ENCODE peak calls at places on chromosomes 12 and 14, in six cellular contexts. M, O, W, Q, K and X are unnamed samples.

GRCh38 chr12:96241484-96242256 is 47.5 kb downstream of the ELK3 start:
- DNase-seq in M (peak; percentile 80), W (peak; percentile 58), Q (peak; percentile 31), K (no peak), O (peak; percentile 52), X (no peak)

GRCh38 chr12:70364695-70365397 is 1.2 kb upstream of the KCNMB4 start:
- DNase-seq in K (no peak), W (no peak), O (peak; percentile 14), M (no peak), Q (peak; percentile 19), X (no peak)

GRCh38 chr12:3972576-3972975 is 99.4 kb upstream of the PARP11 start:
- DNase-seq in O (no peak), Q (no peak), W (no peak), K (no peak), M (no peak), X (no peak)

GRCh38 chr12:1443421-1444141 is 150.8 kb downstream of the FBXL14 start:
- DNase-seq in O (no peak), M (peak; percentile 96), K (no peak), Q (no peak), W (no peak), X (no peak)

GRCh38 chr12:94644622-94645021 is 5.7 kb downstream of the TMCC3 start:
- DNase-seq in M (peak; percentile 88), O (peak; percentile 78), W (no peak), K (peak; percentile 65), Q (no peak), X (no peak)

GRCh38 chr12:95582230-95583058 is 31.2 kb upstream of the USP44 start:
- DNase-seq in W (no peak), K (peak; percentile 38), M (peak; percentile 29), Q (peak; percentile 75), O (peak; percentile 86), X (no peak)

GRCh38 chr12:95608252-95609033 is 57.2 kb upstream of the USP44 start:
- DNase-seq in W (peak; percentile 58), O (peak; percentile 91), M (peak; percentile 95), K (peak; percentile 63), Q (peak; percentile 74), X (no peak)

GRCh38 chr12:58081488-58081887 is 140.1 kb downstream of the ATP23 start:
- DNase-seq in M (no peak), W (no peak), O (no peak), K (no peak), Q (no peak), X (no peak)

GRCh38 chr14:76904740-76905569 is 78.7 kb downstream of the LRRC74A start:
- DNase-seq in M (peak; percentile 95), W (no peak), Q (peak; percentile 99), O (peak; percentile 64), K (peak; percentile 96), X (no peak)

GRCh38 chr14:93970589-93970966 is 5.8 kb downstream of the ASB2 start:
- DNase-seq in Q (peak; percentile 37), W (no peak), O (no peak), K (peak; percentile 38), M (no peak), X (no peak)

GRCh38 chr14:99163446-99163845 is 108.6 kb downstream of the BCL11B start:
- DNase-seq in W (no peak), O (no peak), M (no peak), K (no peak), Q (no peak), X (no peak)

GRCh38 chr12:69240625-69240984 is 1.2 kb downstream of the CPSF6 start:
- DNase-seq in Q (peak; percentile 25), O (peak; percentile 14), W (no peak), M (peak; percentile 22), K (peak; percentile 19), X (no peak)

GRCh38 chr14:76274324-76274723 is 101.6 kb upstream of the ESRRB start:
- DNase-seq in O (no peak), M (no peak), K (no peak), W (no peak), Q (no peak), X (no peak)

GRCh38 chr14:59897757-59898383 is 22.1 kb upstream of the LRRC9 start:
- DNase-seq in K (peak; percentile 27), M (peak; percentile 6), O (peak; percentile 29), Q (peak; percentile 40), W (peak; percentile 6), X (peak; percentile 26)

GRCh38 chr12:103821773-103822172 is 19.3 kb downstream of the NT5DC3 start:
- DNase-seq in W (no peak), K (no peak), M (peak; percentile 47), O (no peak), Q (no peak), X (no peak)

GRCh38 chr12:88308825-88309224 is 166.7 kb downstream of the TMTC3 start:
- DNase-seq in Q (peak; percentile 29), M (peak; percentile 93), O (peak; percentile 65), K (peak; percentile 9), W (no peak), X (no peak)

GRCh38 chr12:106601031-106601430 is 18.2 kb downstream of the RFX4 start:
- DNase-seq in Q (no peak), W (no peak), M (no peak), O (no peak), K (no peak), X (no peak)

GRCh38 chr12:8870591-8870990 is 43.7 kb upstream of the PHC1 start:
- DNase-seq in K (no peak), W (no peak), Q (no peak), O (no peak), M (no peak), X (no peak)

GRCh38 chr12:49358548-49359141 is 8.6 kb upstream of the SPATS2 start:
- DNase-seq in K (no peak), Q (peak; percentile 84), M (peak; percentile 42), W (no peak), O (peak; percentile 82), X (no peak)

GRCh38 chr12:10235761-10236631 is 23.3 kb downstream of the GABARAPL1 start:
- DNase-seq in O (peak; percentile 55), M (peak; percentile 25), Q (peak; percentile 56), K (peak; percentile 47), W (no peak), X (no peak)

GRCh38 chr12:91413591-91413990 is 231.0 kb upstream of the DCN start:
- DNase-seq in Q (peak; percentile 31), W (no peak), O (no peak), M (peak; percentile 64), K (peak; percentile 66), X (no peak)

GRCh38 chr14:52351191-52351560 is 37.1 kb downstream of the PTGER2 start:
- DNase-seq in M (peak; percentile 75), Q (no peak), O (no peak), W (no peak), K (no peak), X (no peak)

GRCh38 chr12:64946132-64946829 is 121.8 kb downstream of the TBC1D30 start:
- DNase-seq in M (peak; percentile 55), W (peak; percentile 49), K (no peak), O (peak; percentile 97), Q (no peak), X (peak; percentile 87)

DNA sequence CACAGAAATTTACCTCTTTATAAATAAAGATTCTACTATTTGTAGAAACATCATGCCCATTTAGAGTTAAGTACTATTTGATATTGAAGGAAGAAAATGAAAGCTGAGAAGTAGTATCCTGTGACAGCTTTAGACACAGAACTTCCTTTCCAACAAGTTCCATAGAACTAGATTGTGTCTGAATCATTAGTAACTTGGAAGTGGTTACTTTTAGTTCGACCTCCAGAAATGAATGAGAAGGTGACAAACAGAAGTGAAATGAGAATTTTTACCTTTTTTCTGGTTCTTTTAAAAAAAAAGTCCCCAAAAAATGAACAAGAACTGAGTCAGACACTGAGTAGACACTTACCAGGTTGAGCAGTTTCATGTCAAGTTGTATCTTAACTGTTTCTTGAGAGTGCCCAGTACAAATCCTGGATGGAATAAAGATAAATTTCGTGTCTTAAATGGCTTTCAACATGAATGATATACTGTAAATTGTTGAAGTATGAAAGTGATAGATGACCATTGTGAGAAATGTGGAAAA is 3.1 kb downstream of the ATP6V0A2 start:
- DNase-seq in O (no peak), M (no peak), K (no peak), Q (no peak), W (no peak), X (no peak)
- H3K27ac ChIP-seq in O (no peak overlapping the region), M (no peak overlapping the region), K (no peak overlapping the region), Q (no peak overlapping the region), W (no peak overlapping the region), X (no peak overlapping the region)

GRCh38 chr14:75238728-75239455 is 39.7 kb upstream of the FOS start:
- DNase-seq in M (no peak), W (no peak), O (no peak), Q (peak; percentile 17), K (no peak), X (no peak)
- H3K27ac ChIP-seq in M (no peak overlapping the region), W (peak overlapping the region; percentile 79), O (no peak overlapping the region), Q (peak overlapping the region; percentile 30), K (peak overlapping the region; percentile 12), X (peak overlapping the region; percentile 76)

GRCh38 chr12:46361667-46362034 is 10.9 kb downstream of the SLC38A2 start:
- DNase-seq in Q (no peak), M (no peak), K (no peak), O (no peak), W (no peak), X (no peak)
- H3K27ac ChIP-seq in Q (no peak overlapping the region), M (no peak overlapping the region), K (no peak overlapping the region), O (no peak overlapping the region), W (no peak overlapping the region), X (no peak overlapping the region)

DNA sequence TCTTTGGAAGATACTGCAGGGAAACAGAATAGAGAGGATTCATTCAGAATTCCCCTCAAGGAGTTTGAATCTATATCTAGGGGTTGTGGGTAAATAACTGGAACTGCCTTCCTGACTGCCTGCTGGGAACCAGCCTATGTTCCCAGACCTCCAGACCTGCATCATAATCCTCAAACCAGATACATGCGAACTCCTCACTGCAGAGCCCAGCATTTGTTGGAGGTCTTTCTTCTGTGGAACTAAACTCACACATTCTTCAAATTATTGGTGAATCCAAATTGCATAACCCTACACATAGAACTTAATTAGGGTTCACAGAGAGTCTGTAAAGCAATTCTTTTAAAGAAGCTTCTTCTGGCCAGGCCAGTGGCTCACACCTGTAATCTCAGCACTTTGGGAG is 40.9 kb downstream of the GPR19 start:
- DNase-seq in W (no peak), O (no peak), K (no peak), Q (no peak), M (no peak), X (no peak)
- H3K27ac ChIP-seq in W (no peak overlapping the region), O (no peak overlapping the region), K (no peak overlapping the region), Q (no peak overlapping the region), M (no peak overlapping the region), X (peak overlapping the region; percentile 80)

DNA sequence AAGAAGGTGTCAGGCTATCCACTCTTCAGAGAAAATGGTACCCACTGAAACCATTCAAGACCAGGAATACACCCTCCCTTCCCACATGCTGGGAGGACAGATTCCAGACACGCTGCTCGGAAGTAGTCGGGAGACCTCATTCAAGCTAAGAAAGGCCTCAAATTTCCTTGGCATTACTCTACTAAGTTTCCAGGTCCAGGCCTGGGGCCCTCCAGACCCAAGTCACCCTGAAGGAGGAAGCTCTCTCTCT is 27.1 kb upstream of the RPLP0 start:
- DNase-seq in W (no peak), O (no peak), M (no peak), K (no peak), Q (no peak), X (no peak)
- H3K27ac ChIP-seq in W (no peak overlapping the region), O (no peak overlapping the region), M (peak overlapping the region; percentile 0), K (peak overlapping the region; percentile 100), Q (peak overlapping the region; percentile 93), X (no peak overlapping the region)